ENCODE peak calls at places on chromosomes 1 and 21, in eight cellular contexts. M, X, D, Y, O, C, R and S are unnamed samples.

GRCh38 chr1:172764378-172764777 is 105.5 kb downstream of the FASLG start:
- DNase-seq in M (no peak), X (no peak), D (no peak), Y (no peak), O (no peak), C (no peak), R (no peak), S (no peak)

GRCh38 chr1:67441183-67441582 is 11.0 kb upstream of the SERBP1 start:
- DNase-seq in M (no peak), X (no peak), D (peak; percentile 40), Y (peak; percentile 19), O (no peak), C (no peak), R (peak; percentile 41), S (no peak)

GRCh38 chr21:20822559-20823133 is 175.6 kb upstream of the NCAM2 start:
- DNase-seq in M (no peak), X (no peak), D (no peak), Y (no peak), O (no peak), C (no peak), R (no peak), S (peak; percentile 11)

GRCh38 chr1:82919828-82920227 is 1079.1 kb downstream of the TTLL7 start:
- DNase-seq in M (no peak), X (no peak), D (no peak), Y (no peak), O (no peak), C (no peak), R (no peak), S (no peak)

GRCh38 chr1:90504509-90504908 is 212.6 kb downstream of the BARHL2 start:
- DNase-seq in M (no peak), X (no peak), D (no peak), Y (no peak), O (no peak), C (no peak), R (no peak), S (no peak)

GRCh38 chr1:217272385-217272784 is 358.5 kb downstream of the GPATCH2 start:
- DNase-seq in M (no peak), X (no peak), D (no peak), Y (no peak), O (no peak), C (peak; percentile 31), R (no peak), S (peak; percentile 28)

GRCh38 chr1:205346956-205347574 is 9.7 kb downstream of the KLHDC8A start:
- DNase-seq in M (peak; percentile 30), X (no peak), D (no peak), Y (no peak), O (no peak), C (no peak), R (no peak), S (no peak)

GRCh38 chr1:67149179-67149770 is 14.5 kb upstream of the C1orf141 start:
- DNase-seq in M (peak; percentile 68), X (peak; percentile 20), D (no peak), Y (peak; percentile 34), O (no peak), C (peak; percentile 85), R (peak; percentile 32), S (peak; percentile 47)

GRCh38 chr1:202291961-202292712 is 49.6 kb downstream of the UBE2T start:
- DNase-seq in M (peak; percentile 98), X (no peak), D (no peak), Y (no peak), O (no peak), C (peak; percentile 87), R (no peak), S (peak; percentile 70)

GRCh38 chr1:81604982-81605381 is 195.8 kb upstream of the ADGRL2 start:
- DNase-seq in M (no peak), X (no peak), D (no peak), Y (no peak), O (no peak), C (no peak), R (no peak), S (no peak)